ENCODE peak calls at places on chromosomes 5 and 9, in five cellular contexts. K is HepG2, R is GM23338, W is GM12878, A is K562. I is an unnamed sample.

GRCh38 chr5:6740586-6741150 is 27.4 kb downstream of the TENT4A start:
- DNase-seq in W (no peak), R (no peak), K (no peak), A (no peak), I (no peak)

GRCh38 chr9:110427497-110428104 is 89.9 kb upstream of the TXNDC8 start:
- DNase-seq in K (peak), R (peak), A (peak), W (no peak), I (peak)

GRCh38 chr5:60267907-60268306 is 374.4 kb upstream of the PDE4D start:
- DNase-seq in K (no peak), A (no peak), W (no peak), R (no peak), I (no peak)

GRCh38 chr5:6791031-6791577 is 77.9 kb downstream of the TENT4A start:
- DNase-seq in W (no peak), K (no peak), A (no peak), R (no peak), I (no peak)

GRCh38 chr5:154244476-154244875 is 53.9 kb downstream of the GALNT10 start:
- DNase-seq in W (no peak), A (no peak), K (no peak), R (no peak), I (no peak)

GRCh38 chr5:139091439-139092156 is 106.6 kb downstream of the SIL1 start:
- DNase-seq in R (no peak), A (no peak), W (no peak), K (no peak), I (no peak)

GRCh38 chr9:134236001-134236421 is 71.6 kb upstream of the RNU6ATAC start:
- DNase-seq in R (no peak), A (no peak), W (no peak), K (no peak), I (no peak)

GRCh38 chr5:177972613-177973012 is 23.4 kb downstream of the PROP1 start:
- DNase-seq in A (no peak), W (no peak), K (no peak), R (no peak), I (no peak)

GRCh38 chr5:135204151-135204600 is 170.1 kb upstream of the PITX1 start:
- DNase-seq in R (peak), A (no peak), W (no peak), K (peak), I (no peak)

GRCh38 chr5:177336112-177336511 is 15.4 kb downstream of the LMAN2 start:
- DNase-seq in R (peak), W (no peak), K (peak), A (no peak), I (peak)

GRCh38 chr9:69919461-69920061 is 98.9 kb downstream of the CFAP95 start:
- DNase-seq in K (peak), R (peak), W (no peak), A (peak), I (peak)

GRCh38 chr5:160398806-160399205 is 1.0 kb downstream of the FAM200C start:
- DNase-seq in W (no peak), R (no peak), K (no peak), A (no peak), I (no peak)

GRCh38 chr5:149229298-149229937 is 42.2 kb upstream of the AFAP1L1 start:
- DNase-seq in K (no peak), R (no peak), A (no peak), W (no peak), I (no peak)

GRCh38 chr9:87703636-87704276 is 22.2 kb upstream of the CTSL start:
- DNase-seq in W (no peak), R (no peak), A (no peak), K (peak), I (no peak)

GRCh38 chr9:95588724-95589282 is 72.0 kb upstream of the PTCH1 start:
- DNase-seq in A (no peak), K (peak), R (no peak), W (no peak), I (no peak)

GRCh38 chr5:172389578-172390112 is 64.7 kb downstream of the SH3PXD2B start:
- DNase-seq in W (no peak), R (no peak), A (no peak), K (no peak), I (no peak)

GRCh38 chr9:7370378-7370777 is 429.2 kb downstream of the DMAC1 start:
- DNase-seq in A (no peak), W (no peak), K (peak), R (no peak), I (no peak)

GRCh38 chr9:128201441-128202369 is 1.5 kb upstream of the DNM1 start:
- DNase-seq in K (peak), A (no peak), R (no peak), W (no peak), I (no peak)

GRCh38 chr5:38793099-38793498 is 52.7 kb upstream of the OSMR start:
- DNase-seq in W (no peak), K (no peak), R (no peak), A (no peak), I (no peak)

GRCh38 chr9:87959916-87960581 is 14.3 kb downstream of the CDK20 start:
- DNase-seq in R (no peak), K (no peak), A (no peak), W (no peak), I (no peak)

GRCh38 chr5:32450952-32451351 is 6.4 kb upstream of the ZFR start:
- DNase-seq in R (peak), W (no peak), A (peak), K (peak), I (peak)

GRCh38 chr5:173640166-173640804 is 23.8 kb upstream of the BOD1 start:
- DNase-seq in A (no peak), W (no peak), R (no peak), K (no peak), I (no peak)

GRCh38 chr5:73625905-73626811 is at the start of gene ARHGEF28:
- DNase-seq in K (peak), R (peak), A (no peak), W (no peak), I (no peak)

GRCh38 chr5:93156566-93156965 is 424.5 kb downstream of the NR2F1-AS1 start:
- DNase-seq in A (no peak), K (no peak), W (no peak), R (no peak), I (no peak)

GRCh38 chr9:124251605-124252366 is 6.0 kb upstream of the NEK6 start:
- DNase-seq in R (no peak), W (no peak), K (no peak), A (no peak), I (no peak)

GRCh38 chr5:132695956-132696355 is 22.2 kb downstream of the IL4 start:
- DNase-seq in A (no peak), K (no peak), W (no peak), R (no peak), I (no peak)

GRCh38 chr5:112691758-112692157 is 45.9 kb upstream of the APC start:
- DNase-seq in K (peak), R (peak), A (peak), W (peak), I (no peak)

GRCh38 chr9:121322037-121322736 is 47.9 kb downstream of the STOM start:
- DNase-seq in K (peak), R (no peak), A (no peak), W (no peak), I (peak)

GRCh38 chr5:158285771-158286170 is 426.8 kb upstream of the CLINT1 start:
- DNase-seq in K (no peak), R (no peak), A (no peak), W (no peak), I (no peak)

GRCh38 chr5:158288258-158288657 is 429.3 kb upstream of the CLINT1 start:
- DNase-seq in K (no peak), W (no peak), A (no peak), R (no peak), I (no peak)

GRCh38 chr5:158287643-158288228 is 428.8 kb upstream of the CLINT1 start:
- DNase-seq in A (no peak), R (no peak), K (no peak), W (no peak), I (no peak)

GRCh38 chr5:158284242-158284641 is 425.3 kb upstream of the CLINT1 start:
- DNase-seq in A (no peak), R (peak), W (no peak), K (no peak), I (no peak)

GRCh38 chr5:158286827-158287226 is 427.9 kb upstream of the CLINT1 start:
- DNase-seq in K (no peak), W (no peak), R (no peak), A (peak), I (no peak)
- TF ChIP-seq REST in K (no peak), W (no peak), R (no peak), A (no peak), I (no peak)

GRCh38 chr9:93296889-93297480 is 113.0 kb downstream of the WNK2 start:
- DNase-seq in W (no peak), R (no peak), A (no peak), K (no peak), I (no peak)
- H3K27ac ChIP-seq in W (no peak), R (no peak), A (no peak), K (peak), I (no peak)

GRCh38 chr5:102754499-102755424 is at the start of gene PAM:
- DNase-seq in A (peak), R (peak), W (no peak), K (peak), I (no peak)
- TF ChIP-seq EZH2 in A (no peak), R (no peak), W (no peak), K (no peak), I (no peak)

GRCh38 chr5:150516011-150516410 is 8.1 kb downstream of the NDST1 start:
- DNase-seq in R (no peak), K (peak), A (peak), W (no peak), I (no peak)
- TF ChIP-seq REST in R (no peak), K (no peak), A (no peak), W (no peak), I (no peak)

DNA sequence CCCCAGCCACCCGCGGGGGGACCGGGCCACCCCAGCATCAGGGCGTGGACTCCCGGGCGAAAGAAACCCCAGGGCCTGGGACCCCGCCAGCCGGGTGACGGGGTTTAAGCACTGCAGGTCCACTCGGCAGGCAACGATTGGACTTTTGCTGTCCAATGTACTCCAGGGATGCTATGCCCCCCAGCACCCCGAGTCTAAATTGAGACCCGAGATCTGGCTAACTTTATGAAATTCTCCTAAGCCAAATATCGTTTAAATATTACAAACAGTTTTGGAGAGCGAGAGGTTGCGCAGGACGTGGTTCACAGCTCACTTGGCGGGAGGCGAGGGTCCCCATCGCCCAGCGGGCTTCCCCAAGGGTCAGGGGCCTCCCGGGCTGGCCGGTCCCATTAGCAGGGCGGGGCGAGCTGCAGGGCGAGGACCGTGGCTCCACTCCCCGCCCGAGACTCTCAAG is 384 bp upstream of the MRPS2 start:
- DNase-seq in R (no peak), W (no peak), K (no peak), A (no peak), I (no peak)
- H3K27ac ChIP-seq in R (no peak), W (no peak), K (peak), A (no peak), I (peak)

I was measured in HCT116.